ENCODE peak calls at places on chromosomes 12 and 14, in ten cellular contexts. One of them, this sample, is unnamed.

GRCh38 chr14:90717916-90718315 is 98.3 kb downstream of the TTC7B start:
- DNase-seq in body of pancreas: no peak
- DNase-seq in aorta: no peak
- DNase-seq in heart left ventricle: no peak
- DNase-seq in breast epithelium: no peak
- DNase-seq in gastrocnemius medialis: no peak
- DNase-seq in HCT116: no peak
- DNase-seq in neural progenitor cell: no peak
- DNase-seq in psoas muscle: no peak
- DNase-seq in CD8-positive, alpha-beta memory T cell: no peak
- DNase-seq in this sample: no peak

GRCh38 chr12:119758236-119758635 is 90.3 kb downstream of the PRKAB1 start:
- DNase-seq in body of pancreas: no peak
- DNase-seq in aorta: no peak
- DNase-seq in heart left ventricle: no peak
- DNase-seq in breast epithelium: no peak
- DNase-seq in gastrocnemius medialis: no peak
- DNase-seq in HCT116: no peak
- DNase-seq in neural progenitor cell: no peak
- DNase-seq in psoas muscle: no peak
- DNase-seq in CD8-positive, alpha-beta memory T cell: no peak
- DNase-seq in this sample: no peak

GRCh38 chr14:32611752-32612151 is 282.7 kb downstream of the AKAP6 start:
- DNase-seq in body of pancreas: no peak
- DNase-seq in aorta: no peak
- DNase-seq in heart left ventricle: no peak
- DNase-seq in breast epithelium: no peak
- DNase-seq in gastrocnemius medialis: no peak
- DNase-seq in HCT116: no peak
- DNase-seq in neural progenitor cell: no peak
- DNase-seq in psoas muscle: no peak
- DNase-seq in CD8-positive, alpha-beta memory T cell: no peak
- DNase-seq in this sample: no peak

GRCh38 chr14:101047326-101047725 is 143.8 kb upstream of the RTL1 start:
- DNase-seq in body of pancreas: peak; percentile 25
- DNase-seq in aorta: no peak
- DNase-seq in heart left ventricle: peak; percentile 13
- DNase-seq in breast epithelium: no peak
- DNase-seq in gastrocnemius medialis: no peak
- DNase-seq in HCT116: no peak
- DNase-seq in neural progenitor cell: no peak
- DNase-seq in psoas muscle: peak; percentile 15
- DNase-seq in CD8-positive, alpha-beta memory T cell: no peak
- DNase-seq in this sample: no peak

GRCh38 chr14:100072783-100073346 is 7.6 kb downstream of the EVL start:
- DNase-seq in body of pancreas: no peak
- DNase-seq in aorta: no peak
- DNase-seq in heart left ventricle: no peak
- DNase-seq in breast epithelium: peak; percentile 77
- DNase-seq in gastrocnemius medialis: no peak
- DNase-seq in HCT116: peak; percentile 13
- DNase-seq in neural progenitor cell: no peak
- DNase-seq in psoas muscle: no peak
- DNase-seq in CD8-positive, alpha-beta memory T cell: peak; percentile 49
- DNase-seq in this sample: peak; percentile 68

GRCh38 chr14:39827901-39828655 is 395.8 kb upstream of the FBXO33 start:
- DNase-seq in body of pancreas: no peak
- DNase-seq in aorta: no peak
- DNase-seq in heart left ventricle: no peak
- DNase-seq in breast epithelium: no peak
- DNase-seq in gastrocnemius medialis: no peak
- DNase-seq in HCT116: no peak
- DNase-seq in neural progenitor cell: no peak
- DNase-seq in psoas muscle: no peak
- DNase-seq in CD8-positive, alpha-beta memory T cell: no peak
- DNase-seq in this sample: no peak

GRCh38 chr12:78060186-78060585 is 229.5 kb downstream of the NAV3 start:
- DNase-seq in body of pancreas: no peak
- DNase-seq in aorta: no peak
- DNase-seq in heart left ventricle: no peak
- DNase-seq in breast epithelium: no peak
- DNase-seq in gastrocnemius medialis: no peak
- DNase-seq in HCT116: no peak
- DNase-seq in neural progenitor cell: no peak
- DNase-seq in psoas muscle: no peak
- DNase-seq in CD8-positive, alpha-beta memory T cell: no peak
- DNase-seq in this sample: no peak

GRCh38 chr14:33056213-33056612 is 117.5 kb downstream of the NPAS3 start:
- DNase-seq in body of pancreas: no peak
- DNase-seq in aorta: no peak
- DNase-seq in heart left ventricle: no peak
- DNase-seq in breast epithelium: no peak
- DNase-seq in gastrocnemius medialis: no peak
- DNase-seq in HCT116: no peak
- DNase-seq in neural progenitor cell: no peak
- DNase-seq in psoas muscle: no peak
- DNase-seq in CD8-positive, alpha-beta memory T cell: no peak
- DNase-seq in this sample: no peak

GRCh38 chr14:99262977-99263448 is 9.0 kb downstream of the BCL11B start:
- DNase-seq in body of pancreas: no peak
- DNase-seq in aorta: no peak
- DNase-seq in heart left ventricle: no peak
- DNase-seq in breast epithelium: no peak
- DNase-seq in gastrocnemius medialis: no peak
- DNase-seq in HCT116: no peak
- DNase-seq in neural progenitor cell: no peak
- DNase-seq in psoas muscle: no peak
- DNase-seq in CD8-positive, alpha-beta memory T cell: no peak
- DNase-seq in this sample: no peak

GRCh38 chr14:92093320-92093719 is 13.1 kb downstream of the ATXN3 start:
- DNase-seq in body of pancreas: no peak
- DNase-seq in aorta: no peak
- DNase-seq in heart left ventricle: no peak
- DNase-seq in breast epithelium: no peak
- DNase-seq in gastrocnemius medialis: no peak
- DNase-seq in HCT116: no peak
- DNase-seq in neural progenitor cell: peak; percentile 10
- DNase-seq in psoas muscle: no peak
- DNase-seq in CD8-positive, alpha-beta memory T cell: no peak
- DNase-seq in this sample: no peak

GRCh38 chr12:47022296-47022695 is 57.1 kb upstream of the PCED1B start:
- DNase-seq in body of pancreas: no peak
- DNase-seq in aorta: no peak
- DNase-seq in heart left ventricle: no peak
- DNase-seq in breast epithelium: no peak
- DNase-seq in gastrocnemius medialis: no peak
- DNase-seq in HCT116: no peak
- DNase-seq in neural progenitor cell: no peak
- DNase-seq in psoas muscle: no peak
- DNase-seq in CD8-positive, alpha-beta memory T cell: no peak
- DNase-seq in this sample: no peak

GRCh38 chr12:108823804-108824203 is 33.6 kb downstream of the SSH1 start:
- DNase-seq in body of pancreas: no peak
- DNase-seq in aorta: peak; percentile 36
- DNase-seq in heart left ventricle: no peak
- DNase-seq in breast epithelium: no peak
- DNase-seq in gastrocnemius medialis: no peak
- DNase-seq in HCT116: no peak
- DNase-seq in neural progenitor cell: no peak
- DNase-seq in psoas muscle: no peak
- DNase-seq in CD8-positive, alpha-beta memory T cell: no peak
- DNase-seq in this sample: peak; percentile 58
- H3K4me1 ChIP-seq in body of pancreas: peaks cover 18% of the 10 kb centered on the region
- H3K4me1 ChIP-seq in aorta: peaks cover 6% of the 10 kb centered on the region
- H3K4me1 ChIP-seq in heart left ventricle: peaks cover 93% of the 10 kb centered on the region
- H3K4me1 ChIP-seq in breast epithelium: peaks cover 4% of the 10 kb centered on the region
- H3K4me1 ChIP-seq in gastrocnemius medialis: peaks cover 74% of the 10 kb centered on the region
- H3K4me1 ChIP-seq in HCT116: peaks cover 75% of the 10 kb centered on the region
- H3K4me1 ChIP-seq in neural progenitor cell: peaks cover 27% of the 10 kb centered on the region
- H3K4me1 ChIP-seq in psoas muscle: peaks cover 77% of the 10 kb centered on the region
- H3K4me1 ChIP-seq in CD8-positive, alpha-beta memory T cell: peaks cover 5% of the 10 kb centered on the region
- H3K4me1 ChIP-seq in this sample: peaks cover 35% of the 10 kb centered on the region

GRCh38 chr12:87119713-87120112 is 863.5 kb upstream of the MGAT4C start:
- DNase-seq in body of pancreas: no peak
- DNase-seq in aorta: no peak
- DNase-seq in heart left ventricle: no peak
- DNase-seq in breast epithelium: no peak
- DNase-seq in gastrocnemius medialis: no peak
- DNase-seq in HCT116: no peak
- DNase-seq in neural progenitor cell: no peak
- DNase-seq in psoas muscle: no peak
- DNase-seq in CD8-positive, alpha-beta memory T cell: no peak
- DNase-seq in this sample: no peak

GRCh38 chr12:87116778-87117177 is 860.6 kb upstream of the MGAT4C start:
- DNase-seq in body of pancreas: no peak
- DNase-seq in aorta: no peak
- DNase-seq in heart left ventricle: no peak
- DNase-seq in breast epithelium: no peak
- DNase-seq in gastrocnemius medialis: no peak
- DNase-seq in HCT116: no peak
- DNase-seq in neural progenitor cell: no peak
- DNase-seq in psoas muscle: no peak
- DNase-seq in CD8-positive, alpha-beta memory T cell: no peak
- DNase-seq in this sample: no peak

GRCh38 chr12:87120440-87120839 is 864.2 kb upstream of the MGAT4C start:
- DNase-seq in body of pancreas: no peak
- DNase-seq in aorta: no peak
- DNase-seq in heart left ventricle: no peak
- DNase-seq in breast epithelium: no peak
- DNase-seq in gastrocnemius medialis: no peak
- DNase-seq in HCT116: no peak
- DNase-seq in neural progenitor cell: no peak
- DNase-seq in psoas muscle: no peak
- DNase-seq in CD8-positive, alpha-beta memory T cell: no peak
- DNase-seq in this sample: no peak

GRCh38 chr12:87121908-87122307 is 865.7 kb upstream of the MGAT4C start:
- DNase-seq in body of pancreas: no peak
- DNase-seq in aorta: no peak
- DNase-seq in heart left ventricle: no peak
- DNase-seq in breast epithelium: no peak
- DNase-seq in gastrocnemius medialis: no peak
- DNase-seq in HCT116: no peak
- DNase-seq in neural progenitor cell: no peak
- DNase-seq in psoas muscle: no peak
- DNase-seq in CD8-positive, alpha-beta memory T cell: no peak
- DNase-seq in this sample: no peak

GRCh38 chr12:87117516-87117915 is 861.3 kb upstream of the MGAT4C start:
- DNase-seq in body of pancreas: no peak
- DNase-seq in aorta: no peak
- DNase-seq in heart left ventricle: no peak
- DNase-seq in breast epithelium: no peak
- DNase-seq in gastrocnemius medialis: no peak
- DNase-seq in HCT116: no peak
- DNase-seq in neural progenitor cell: no peak
- DNase-seq in psoas muscle: no peak
- DNase-seq in CD8-positive, alpha-beta memory T cell: no peak
- DNase-seq in this sample: no peak
- H3K27me3 ChIP-seq in body of pancreas: no peaks in the 10 kb centered on the region
- H3K27me3 ChIP-seq in aorta: no peaks in the 10 kb centered on the region
- H3K27me3 ChIP-seq in heart left ventricle: no peaks in the 10 kb centered on the region
- H3K27me3 ChIP-seq in breast epithelium: no peaks in the 10 kb centered on the region
- H3K27me3 ChIP-seq in gastrocnemius medialis: no peaks in the 10 kb centered on the region
- H3K27me3 ChIP-seq in HCT116: no peaks in the 10 kb centered on the region
- H3K27me3 ChIP-seq in neural progenitor cell: no peaks in the 10 kb centered on the region
- H3K27me3 ChIP-seq in psoas muscle: no peaks in the 10 kb centered on the region
- H3K27me3 ChIP-seq in CD8-positive, alpha-beta memory T cell: no peaks in the 10 kb centered on the region
- H3K27me3 ChIP-seq in this sample: no peaks in the 10 kb centered on the region

DNA sequence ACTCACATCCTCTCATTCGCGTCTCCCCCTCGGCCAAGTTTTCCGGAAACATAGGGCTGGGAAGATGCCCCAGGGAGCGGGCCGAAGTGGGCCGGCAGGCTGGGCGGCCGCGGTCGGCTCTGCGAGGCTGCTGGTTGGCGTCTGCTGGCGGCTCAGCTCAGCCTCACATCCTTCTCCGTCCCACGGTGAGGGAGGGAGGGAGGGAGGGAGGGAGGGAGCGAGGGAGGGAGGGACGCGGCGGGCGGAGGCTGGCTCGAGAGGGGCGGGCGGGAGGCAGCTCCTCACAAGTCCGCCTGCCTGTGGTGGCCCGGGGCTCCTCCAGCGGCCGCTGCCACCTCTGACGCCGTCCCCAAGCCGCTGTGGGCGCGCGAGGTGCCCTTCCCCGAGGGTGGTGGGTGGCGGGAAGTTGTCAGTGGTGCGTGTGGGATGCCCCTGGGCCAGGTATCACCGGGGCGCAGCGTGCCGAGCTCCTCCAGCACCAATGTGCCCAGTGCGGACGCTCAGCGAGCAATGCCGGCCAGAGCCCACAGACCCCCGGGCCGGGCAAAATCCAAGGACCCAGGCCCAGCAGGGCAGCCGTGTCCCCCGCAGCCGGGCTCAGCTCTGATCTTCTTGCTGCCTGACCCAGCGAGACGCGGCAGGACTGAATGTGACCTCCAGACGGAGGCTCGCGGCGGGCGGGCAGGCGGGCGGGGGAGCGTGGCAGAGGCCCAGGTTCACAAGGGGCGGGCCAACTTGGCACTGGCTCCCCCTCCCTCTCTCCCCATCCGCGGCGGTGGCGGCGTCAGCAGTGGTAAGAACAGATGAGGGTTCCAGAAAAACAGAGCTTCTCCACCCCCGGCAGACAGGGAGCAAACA is 94.0 kb downstream of the RFLNA start:
- DNase-seq in body of pancreas: peak; percentile 92
- DNase-seq in aorta: peak; percentile 94
- DNase-seq in heart left ventricle: peak; percentile 93
- DNase-seq in breast epithelium: peak; percentile 87
- DNase-seq in gastrocnemius medialis: peak; percentile 88
- DNase-seq in HCT116: no peak
- DNase-seq in neural progenitor cell: peak; percentile 92
- DNase-seq in psoas muscle: peak; percentile 92
- DNase-seq in CD8-positive, alpha-beta memory T cell: peak; percentile 45
- DNase-seq in this sample: peak; percentile 96
- H3K4me1 ChIP-seq in body of pancreas: peaks cover 76% of the 10 kb centered on the region
- H3K4me1 ChIP-seq in aorta: no peaks in the 10 kb centered on the region
- H3K4me1 ChIP-seq in heart left ventricle: peaks cover 83% of the 10 kb centered on the region
- H3K4me1 ChIP-seq in breast epithelium: peaks cover 12% of the 10 kb centered on the region
- H3K4me1 ChIP-seq in gastrocnemius medialis: peaks cover 75% of the 10 kb centered on the region
- H3K4me1 ChIP-seq in HCT116: peaks cover 86% of the 10 kb centered on the region
- H3K4me1 ChIP-seq in neural progenitor cell: peaks cover 20% of the 10 kb centered on the region
- H3K4me1 ChIP-seq in psoas muscle: peaks cover 75% of the 10 kb centered on the region
- H3K4me1 ChIP-seq in CD8-positive, alpha-beta memory T cell: peaks cover 20% of the 10 kb centered on the region
- H3K4me1 ChIP-seq in this sample: peaks cover 21% of the 10 kb centered on the region

GRCh38 chr12:1744932-1745331 is 54.1 kb downstream of the ADIPOR2 start:
- DNase-seq in body of pancreas: no peak
- DNase-seq in aorta: no peak
- DNase-seq in heart left ventricle: no peak
- DNase-seq in breast epithelium: no peak
- DNase-seq in gastrocnemius medialis: no peak
- DNase-seq in HCT116: no peak
- DNase-seq in neural progenitor cell: no peak
- DNase-seq in psoas muscle: no peak
- DNase-seq in CD8-positive, alpha-beta memory T cell: no peak
- DNase-seq in this sample: no peak
- H3K27me3 ChIP-seq in body of pancreas: no peaks in the 10 kb centered on the region
- H3K27me3 ChIP-seq in aorta: no peaks in the 10 kb centered on the region
- H3K27me3 ChIP-seq in heart left ventricle: no peaks in the 10 kb centered on the region
- H3K27me3 ChIP-seq in breast epithelium: no peaks in the 10 kb centered on the region
- H3K27me3 ChIP-seq in gastrocnemius medialis: no peaks in the 10 kb centered on the region
- H3K27me3 ChIP-seq in HCT116: no peaks in the 10 kb centered on the region
- H3K27me3 ChIP-seq in neural progenitor cell: no peaks in the 10 kb centered on the region
- H3K27me3 ChIP-seq in psoas muscle: no peaks in the 10 kb centered on the region
- H3K27me3 ChIP-seq in CD8-positive, alpha-beta memory T cell: no peaks in the 10 kb centered on the region
- H3K27me3 ChIP-seq in this sample: no peaks in the 10 kb centered on the region